ENCODE peak calls at places on chromosomes 5 and 9, in nine cellular contexts. One of them, this sample, is unnamed.

GRCh38 chr9:75448281-75448680 is 360.0 kb downstream of the OSTF1 start:
- DNase-seq in mesothelial cell of epicardium: no peak
- DNase-seq in amygdala: no peak
- DNase-seq in HEK293T: no peak
- DNase-seq in neural crest cell: no peak
- DNase-seq in foreskin fibroblast: no peak
- DNase-seq in activated T-cell treated with anti-CD3 and anti-CD28 coated beads for 1 hour: no peak
- DNase-seq in WTC11: no peak
- DNase-seq in HFFc6: no peak
- DNase-seq in this sample: no peak

GRCh38 chr9:93458702-93459101 is 5.3 kb upstream of the FAM120AOS start:
- DNase-seq in activated T-cell treated with anti-CD3 and anti-CD28 coated beads for 1 hour: no peak
- DNase-seq in WTC11: no peak
- DNase-seq in neural crest cell: no peak
- DNase-seq in mesothelial cell of epicardium: no peak
- DNase-seq in foreskin fibroblast: no peak
- DNase-seq in amygdala: no peak
- DNase-seq in HFFc6: no peak
- DNase-seq in HEK293T: no peak
- DNase-seq in this sample: no peak

GRCh38 chr9:98450486-98450885 is 195.0 kb upstream of the TBC1D2 start:
- DNase-seq in foreskin fibroblast: peak; percentile 21
- DNase-seq in HEK293T: no peak
- DNase-seq in WTC11: no peak
- DNase-seq in amygdala: no peak
- DNase-seq in activated T-cell treated with anti-CD3 and anti-CD28 coated beads for 1 hour: no peak
- DNase-seq in HFFc6: peak; percentile 81
- DNase-seq in neural crest cell: no peak
- DNase-seq in mesothelial cell of epicardium: no peak
- DNase-seq in this sample: no peak

GRCh38 chr5:79962580-79963222 is 28.4 kb downstream of the MTX3 start:
- DNase-seq in HFFc6: peak; percentile 23
- DNase-seq in neural crest cell: no peak
- DNase-seq in foreskin fibroblast: peak; percentile 14
- DNase-seq in mesothelial cell of epicardium: no peak
- DNase-seq in amygdala: no peak
- DNase-seq in activated T-cell treated with anti-CD3 and anti-CD28 coated beads for 1 hour: no peak
- DNase-seq in HEK293T: no peak
- DNase-seq in WTC11: no peak
- DNase-seq in this sample: no peak

GRCh38 chr9:92146610-92147009 is 31.4 kb upstream of the SPTLC1 start:
- DNase-seq in HFFc6: no peak
- DNase-seq in neural crest cell: no peak
- DNase-seq in amygdala: no peak
- DNase-seq in WTC11: no peak
- DNase-seq in mesothelial cell of epicardium: no peak
- DNase-seq in activated T-cell treated with anti-CD3 and anti-CD28 coated beads for 1 hour: no peak
- DNase-seq in HEK293T: no peak
- DNase-seq in foreskin fibroblast: peak; percentile 10
- DNase-seq in this sample: no peak

GRCh38 chr5:39102684-39103155 is 28.5 kb upstream of the RICTOR start:
- DNase-seq in neural crest cell: no peak
- DNase-seq in HEK293T: no peak
- DNase-seq in mesothelial cell of epicardium: no peak
- DNase-seq in activated T-cell treated with anti-CD3 and anti-CD28 coated beads for 1 hour: no peak
- DNase-seq in foreskin fibroblast: peak; percentile 48
- DNase-seq in amygdala: no peak
- DNase-seq in HFFc6: no peak
- DNase-seq in WTC11: no peak
- DNase-seq in this sample: no peak

GRCh38 chr5:966941-967340 is 41.7 kb upstream of the NKD2 start:
- DNase-seq in mesothelial cell of epicardium: no peak
- DNase-seq in amygdala: no peak
- DNase-seq in foreskin fibroblast: no peak
- DNase-seq in HEK293T: no peak
- DNase-seq in activated T-cell treated with anti-CD3 and anti-CD28 coated beads for 1 hour: no peak
- DNase-seq in HFFc6: no peak
- DNase-seq in neural crest cell: no peak
- DNase-seq in WTC11: no peak
- DNase-seq in this sample: no peak

GRCh38 chr5:171595401-171595800 is 176.0 kb downstream of the FGF18 start:
- DNase-seq in activated T-cell treated with anti-CD3 and anti-CD28 coated beads for 1 hour: no peak
- DNase-seq in foreskin fibroblast: no peak
- DNase-seq in WTC11: no peak
- DNase-seq in neural crest cell: no peak
- DNase-seq in HFFc6: no peak
- DNase-seq in mesothelial cell of epicardium: no peak
- DNase-seq in HEK293T: no peak
- DNase-seq in amygdala: no peak
- DNase-seq in this sample: no peak